ENCODE peak calls at places on chromosome 21, in four cellular contexts. P is OCI-LY7, D is hypothalamus, M is tibial nerve. W is an unnamed sample.

GRCh38 chr21:39712976-39713375 is 32.0 kb upstream of the IGSF5 start:
- DNase-seq in P (no peak), D (no peak), M (no peak), W (no peak)

GRCh38 chr21:26846036-26846931 is 1.1 kb upstream of the ADAMTS1 start:
- DNase-seq in P (no peak), D (peak), M (peak), W (no peak)

GRCh38 chr21:45948576-45949141 is 32.9 kb upstream of the COL6A1 start:
- DNase-seq in P (no peak), D (no peak), M (no peak), W (no peak)

GRCh38 chr21:37146320-37147225 is 73.5 kb downstream of the TTC3 start:
- DNase-seq in P (no peak), D (no peak), M (no peak), W (no peak)

GRCh38 chr21:41407541-41408460 is 18.2 kb upstream of the MX1 start:
- DNase-seq in P (no peak), D (no peak), M (no peak), W (no peak)

GRCh38 chr21:27035791-27036190 is 68.9 kb upstream of the ADAMTS5 start:
- DNase-seq in P (no peak), D (no peak), M (no peak), W (no peak)

GRCh38 chr21:26795866-26796329 is 49.3 kb downstream of the ADAMTS1 start:
- DNase-seq in P (no peak), D (no peak), M (peak), W (no peak)

GRCh38 chr21:32826317-32827167 is 55.0 kb upstream of the PAXBP1 start:
- DNase-seq in P (peak), D (no peak), M (no peak), W (peak)

GRCh38 chr21:28334407-28334806 is 658.3 kb downstream of the LTN1 start:
- DNase-seq in P (peak), D (no peak), M (no peak), W (no peak)